ENCODE peak calls at places on chromosomes 13 and 19, in six cellular contexts. C is AG09309; O is HFFc6; E is CD8-positive, alpha-beta memory T cell; Q is RWPE2; Y is stimulated activated CD8-positive, alpha-beta memory T cell treated with anti-CD3 and anti-CD28 coated beads, Interleukin-2, amount 100 ng/mL, for 1 hour. D is an unnamed sample.

GRCh38 chr19:40265055-40265762 is 19.9 kb downstream of the AKT2 start:
- DNase-seq in C (no peak), O (no peak), E (no peak), Q (no peak), Y (no peak), D (no peak)

GRCh38 chr19:50460161-50460765 is 16.0 kb upstream of the EMC10 start:
- DNase-seq in C (no peak), O (peak), E (no peak), Q (no peak), Y (no peak), D (no peak)

GRCh38 chr19:3513198-3514140 is 7.4 kb downstream of the FZR1 start:
- DNase-seq in C (no peak), O (no peak), E (no peak), Q (no peak), Y (no peak), D (no peak)

GRCh38 chr19:29702958-29703320 is 12.1 kb downstream of the C19orf12 start:
- DNase-seq in C (no peak), O (no peak), E (no peak), Q (no peak), Y (no peak), D (no peak)

GRCh38 chr19:2424686-2425621 is 2.4 kb downstream of the TIMM13 start:
- DNase-seq in C (peak), O (peak), E (no peak), Q (peak), Y (no peak), D (no peak)

GRCh38 chr19:10800488-10800887 is 35.5 kb downstream of the TMED1 start:
- DNase-seq in C (no peak), O (no peak), E (no peak), Q (no peak), Y (no peak), D (no peak)

GRCh38 chr19:4256563-4256962 is 9.7 kb downstream of the YJU2 start:
- DNase-seq in C (no peak), O (no peak), E (no peak), Q (no peak), Y (no peak), D (no peak)

GRCh38 chr19:35451278-35452096 is 3.4 kb downstream of the FFAR2 start:
- DNase-seq in C (no peak), O (no peak), E (no peak), Q (no peak), Y (no peak), D (no peak)

GRCh38 chr19:4744451-4745170 is 21.0 kb upstream of the DPP9 start:
- DNase-seq in C (peak), O (peak), E (no peak), Q (no peak), Y (no peak), D (no peak)

GRCh38 chr13:41915096-41915495 is 45.8 kb downstream of the VWA8 start:
- DNase-seq in C (no peak), O (no peak), E (no peak), Q (no peak), Y (no peak), D (no peak)

GRCh38 chr19:41376241-41376997 is at the start of gene TMEM91:
- DNase-seq in C (no peak), O (no peak), E (no peak), Q (no peak), Y (no peak), D (no peak)

GRCh38 chr19:57888107-57888493 is 737 bp downstream of the ZNF814 start:
- DNase-seq in C (no peak), O (no peak), E (no peak), Q (no peak), Y (no peak), D (no peak)

GRCh38 chr19:51948979-51949378 is 21.7 kb downstream of the ZNF613 start:
- DNase-seq in C (no peak), O (no peak), E (no peak), Q (no peak), Y (no peak), D (peak)

GRCh38 chr19:50835785-50836542 is 2.6 kb upstream of the KLK15 start:
- DNase-seq in C (no peak), O (peak), E (peak), Q (no peak), Y (peak), D (no peak)

GRCh38 chr13:76948139-76948538 is at the start of gene ACOD1:
- DNase-seq in C (no peak), O (no peak), E (no peak), Q (no peak), Y (no peak), D (no peak)

GRCh38 chr13:78160793-78161192 is 242.2 kb upstream of the EDNRB start:
- DNase-seq in C (peak), O (peak), E (no peak), Q (no peak), Y (no peak), D (no peak)

GRCh38 chr19:16590876-16591802 is 18.9 kb upstream of the SLC35E1 start:
- DNase-seq in C (no peak), O (no peak), E (no peak), Q (no peak), Y (no peak), D (no peak)

GRCh38 chr13:109110159-109110558 is 480.7 kb downstream of the MYO16 start:
- DNase-seq in C (no peak), O (no peak), E (no peak), Q (no peak), Y (no peak), D (no peak)

GRCh38 chr13:30735025-30735967 is at the start of gene ALOX5AP:
- DNase-seq in C (no peak), O (no peak), E (no peak), Q (no peak), Y (no peak), D (no peak)

GRCh38 chr13:76610819-76611415 is 275.3 kb downstream of the KCTD12 start:
- DNase-seq in C (no peak), O (no peak), E (no peak), Q (no peak), Y (no peak), D (no peak)

GRCh38 chr19:17751912-17752273 is 616 bp downstream of the FCHO1 start:
- DNase-seq in C (no peak), O (no peak), E (no peak), Q (no peak), Y (no peak), D (no peak)

GRCh38 chr19:49333426-49334288 is 1.5 kb upstream of the CD37 start:
- DNase-seq in C (no peak), O (no peak), E (peak), Q (no peak), Y (peak), D (no peak)

GRCh38 chr19:4548238-4548584 is 8.4 kb upstream of the LRG1 start:
- DNase-seq in C (no peak), O (no peak), E (no peak), Q (no peak), Y (no peak), D (no peak)

GRCh38 chr13:73622375-73622774 is 511.8 kb downstream of the KLF12 start:
- DNase-seq in C (no peak), O (no peak), E (no peak), Q (no peak), Y (no peak), D (no peak)

GRCh38 chr13:44293908-44294735 is 79.5 kb upstream of the SERP2 start:
- DNase-seq in C (no peak), O (peak), E (no peak), Q (no peak), Y (no peak), D (no peak)

GRCh38 chr13:48892311-48892710 is 83.4 kb upstream of the FNDC3A start:
- DNase-seq in C (no peak), O (peak), E (no peak), Q (no peak), Y (no peak), D (no peak)

GRCh38 chr13:24176351-24177101 is 16.0 kb downstream of the SPATA13 start:
- DNase-seq in C (no peak), O (no peak), E (no peak), Q (no peak), Y (no peak), D (no peak)

GRCh38 chr13:30796132-30796832 is 60.9 kb downstream of the ALOX5AP start:
- DNase-seq in C (peak), O (peak), E (no peak), Q (no peak), Y (no peak), D (no peak)

GRCh38 chr13:32262165-32262564 is 53.0 kb downstream of the ZAR1L start:
- DNase-seq in C (no peak), O (peak), E (no peak), Q (no peak), Y (no peak), D (no peak)

GRCh38 chr13:37595162-37595561 is 3.4 kb downstream of the POSTN start:
- DNase-seq in C (peak), O (peak), E (no peak), Q (no peak), Y (no peak), D (no peak)

GRCh38 chr13:52695856-52696255 is 43.2 kb downstream of the SUGT1 start:
- DNase-seq in C (peak), O (peak), E (no peak), Q (no peak), Y (no peak), D (no peak)

GRCh38 chr13:105333416-105333815 is 1202.0 kb downstream of the EFNB2 start:
- DNase-seq in C (peak), O (no peak), E (no peak), Q (no peak), Y (no peak), D (no peak)

D was measured in C1 segment of cervical spinal cord.